ENCODE peak calls at places on chromosomes 12 and 14, in five cellular contexts. One of them, this sample, is unnamed.

GRCh38 chr12:130715996-130716917 is at the start of gene RIMBP2:
- DNase-seq in HCT116: no peak
- DNase-seq in left cardiac atrium: no peak
- DNase-seq in AG08396: no peak
- DNase-seq in RPMI7951: peak
- DNase-seq in this sample: peak

GRCh38 chr14:36302823-36303222 is 17.6 kb downstream of the MBIP start:
- DNase-seq in HCT116: no peak
- DNase-seq in left cardiac atrium: no peak
- DNase-seq in AG08396: no peak
- DNase-seq in RPMI7951: no peak
- DNase-seq in this sample: no peak

GRCh38 chr12:79925492-79925891 is 9.4 kb downstream of the PPP1R12A start:
- DNase-seq in HCT116: no peak
- DNase-seq in left cardiac atrium: no peak
- DNase-seq in AG08396: no peak
- DNase-seq in RPMI7951: no peak
- DNase-seq in this sample: no peak

GRCh38 chr12:67056329-67056728 is 212.8 kb upstream of the CAND1 start:
- DNase-seq in HCT116: no peak
- DNase-seq in left cardiac atrium: no peak
- DNase-seq in AG08396: no peak
- DNase-seq in RPMI7951: no peak
- DNase-seq in this sample: no peak

GRCh38 chr12:124241776-124242528 is 52.9 kb upstream of the RFLNA start:
- DNase-seq in HCT116: no peak
- DNase-seq in left cardiac atrium: no peak
- DNase-seq in AG08396: no peak
- DNase-seq in RPMI7951: no peak
- DNase-seq in this sample: no peak

GRCh38 chr14:38731962-38732361 is 371.1 kb downstream of the SEC23A start:
- DNase-seq in HCT116: no peak
- DNase-seq in left cardiac atrium: no peak
- DNase-seq in AG08396: no peak
- DNase-seq in RPMI7951: no peak
- DNase-seq in this sample: no peak

GRCh38 chr12:109255377-109255776 is 53.7 kb downstream of the FOXN4 start:
- DNase-seq in HCT116: no peak
- DNase-seq in left cardiac atrium: no peak
- DNase-seq in AG08396: no peak
- DNase-seq in RPMI7951: no peak
- DNase-seq in this sample: no peak

GRCh38 chr14:106518054-106518943 is 991.9 kb downstream of the TMEM121 start:
- DNase-seq in HCT116: no peak
- DNase-seq in left cardiac atrium: peak
- DNase-seq in AG08396: no peak
- DNase-seq in RPMI7951: no peak
- DNase-seq in this sample: peak

GRCh38 chr14:76350671-76351070 is 25.3 kb upstream of the ESRRB start:
- DNase-seq in HCT116: no peak
- DNase-seq in left cardiac atrium: no peak
- DNase-seq in AG08396: no peak
- DNase-seq in RPMI7951: no peak
- DNase-seq in this sample: no peak

GRCh38 chr14:70905316-70905715 is 1.9 kb upstream of the PCNX1 start:
- DNase-seq in HCT116: no peak
- DNase-seq in left cardiac atrium: peak
- DNase-seq in AG08396: peak
- DNase-seq in RPMI7951: no peak
- DNase-seq in this sample: no peak

GRCh38 chr12:15800278-15800677 is 11.1 kb upstream of the EPS8 start:
- DNase-seq in HCT116: no peak
- DNase-seq in left cardiac atrium: no peak
- DNase-seq in AG08396: no peak
- DNase-seq in RPMI7951: no peak
- DNase-seq in this sample: no peak

GRCh38 chr14:100536721-100537700 is 50.2 kb downstream of the BEGAIN start:
- DNase-seq in HCT116: no peak
- DNase-seq in left cardiac atrium: peak
- DNase-seq in AG08396: no peak
- DNase-seq in RPMI7951: no peak
- DNase-seq in this sample: no peak

GRCh38 chr14:30204431-30204830 is 276.8 kb upstream of the PRKD1 start:
- DNase-seq in HCT116: no peak
- DNase-seq in left cardiac atrium: no peak
- DNase-seq in AG08396: no peak
- DNase-seq in RPMI7951: no peak
- DNase-seq in this sample: no peak

GRCh38 chr12:73220951-73221350 is 948.8 kb downstream of the TRHDE start:
- DNase-seq in HCT116: no peak
- DNase-seq in left cardiac atrium: no peak
- DNase-seq in AG08396: no peak
- DNase-seq in RPMI7951: no peak
- DNase-seq in this sample: peak

GRCh38 chr12:106586803-106587684 is 4.2 kb downstream of the RFX4 start:
- DNase-seq in HCT116: no peak
- DNase-seq in left cardiac atrium: no peak
- DNase-seq in AG08396: no peak
- DNase-seq in RPMI7951: no peak
- DNase-seq in this sample: no peak

GRCh38 chr14:21044106-21044618 is 2.0 kb downstream of the RNASE7 start:
- DNase-seq in HCT116: no peak
- DNase-seq in left cardiac atrium: no peak
- DNase-seq in AG08396: no peak
- DNase-seq in RPMI7951: peak
- DNase-seq in this sample: no peak

GRCh38 chr14:21734457-21735074 is 60.9 kb upstream of the OR4E1 start:
- DNase-seq in HCT116: peak
- DNase-seq in left cardiac atrium: no peak
- DNase-seq in AG08396: peak
- DNase-seq in RPMI7951: peak
- DNase-seq in this sample: no peak

GRCh38 chr14:100823488-100823887 is 2.4 kb upstream of the MEG3 start:
- DNase-seq in HCT116: no peak
- DNase-seq in left cardiac atrium: no peak
- DNase-seq in AG08396: no peak
- DNase-seq in RPMI7951: no peak
- DNase-seq in this sample: no peak

GRCh38 chr12:121575952-121576615 is 4.7 kb downstream of the KDM2B start:
- DNase-seq in HCT116: no peak
- DNase-seq in left cardiac atrium: no peak
- DNase-seq in AG08396: no peak
- DNase-seq in RPMI7951: no peak
- DNase-seq in this sample: no peak

GRCh38 chr12:20367731-20368652 is at the start of gene PDE3A:
- DNase-seq in HCT116: peak
- DNase-seq in left cardiac atrium: peak
- DNase-seq in AG08396: peak
- DNase-seq in RPMI7951: peak
- DNase-seq in this sample: peak